ENCODE peak calls at places on chromosomes 5 and 9, in five cellular contexts. Z, B, F, R and D are unnamed samples. For H3K36me3, the result is how much of the 10 kb centered on the place peaks cover.

GRCh38 chr9:35105126-35105525 is 2.2 kb upstream of the STOML2 start:
- DNase-seq in Z (no peak), R (no peak), B (no peak), F (no peak), D (no peak)

GRCh38 chr5:59093329-59093728 is 510.5 kb downstream of the RAB3C start:
- DNase-seq in F (no peak), R (no peak), Z (no peak), B (no peak), D (no peak)

GRCh38 chr5:59673438-59674058 is 220.0 kb downstream of the PDE4D start:
- DNase-seq in R (peak), Z (no peak), F (no peak), B (no peak), D (no peak)

GRCh38 chr5:165805756-165806155 is 2300.3 kb downstream of the MAT2B start:
- DNase-seq in R (no peak), B (peak), F (no peak), Z (no peak), D (peak)

GRCh38 chr5:6574537-6574936 is 58.3 kb downstream of the NSUN2 start:
- DNase-seq in Z (no peak), B (no peak), R (no peak), F (no peak), D (no peak)

GRCh38 chr5:87361031-87361443 is 51.7 kb downstream of the CCNH start:
- DNase-seq in Z (no peak), F (no peak), B (no peak), R (no peak), D (no peak)

GRCh38 chr5:150138551-150139265 is 16.9 kb downstream of the PDGFRB start:
- DNase-seq in Z (peak), B (peak), F (peak), R (no peak), D (peak)

GRCh38 chr9:23659346-23660006 is 166.6 kb downstream of the ELAVL2 start:
- DNase-seq in R (no peak), F (no peak), B (no peak), Z (no peak), D (no peak)

GRCh38 chr9:93137362-93137761 is 3.3 kb upstream of the NINJ1 start:
- DNase-seq in B (no peak), F (peak), Z (no peak), R (no peak), D (no peak)

GRCh38 chr5:104299998-104300706 is 737.6 kb upstream of the NUDT12 start:
- DNase-seq in F (no peak), R (no peak), B (no peak), Z (no peak), D (no peak)

GRCh38 chr5:145859897-145860296 is 12.9 kb downstream of the GRXCR2 start:
- DNase-seq in R (no peak), B (no peak), Z (no peak), F (no peak), D (no peak)

GRCh38 chr5:73288803-73289720 is 116.1 kb downstream of the TMEM174 start:
- DNase-seq in Z (no peak), F (no peak), R (no peak), B (no peak), D (no peak)

GRCh38 chr9:138067594-138068367 is 190.2 kb downstream of the CACNA1B start:
- DNase-seq in Z (no peak), R (no peak), F (no peak), B (no peak), D (no peak)

GRCh38 chr9:78893758-78894157 is 596.8 kb downstream of the PSAT1 start:
- DNase-seq in Z (no peak), B (no peak), R (no peak), F (no peak), D (no peak)

GRCh38 chr9:131394464-131395026 is 659 bp downstream of the PRRC2B start:
- DNase-seq in Z (peak), B (peak), R (peak), F (peak), D (peak)

GRCh38 chr5:135159626-135160025 is 125.6 kb upstream of the PITX1 start:
- DNase-seq in R (no peak), B (no peak), Z (no peak), F (no peak), D (no peak)

GRCh38 chr5:109005611-109006010 is 257.9 kb downstream of the FER start:
- DNase-seq in B (no peak), F (no peak), Z (no peak), R (no peak), D (no peak)

GRCh38 chr5:115321309-115321708 is 24.9 kb upstream of the CCDC112 start:
- DNase-seq in B (no peak), Z (no peak), F (no peak), R (no peak), D (no peak)

GRCh38 chr9:17799383-17799782 is 220.5 kb downstream of the SH3GL2 start:
- DNase-seq in Z (no peak), R (no peak), B (no peak), F (no peak), D (no peak)

GRCh38 chr5:148963679-148964078 is 99.2 kb downstream of the SH3TC2 start:
- DNase-seq in F (no peak), R (no peak), Z (no peak), B (no peak), D (no peak)

GRCh38 chr9:129161534-129161837 is 16.6 kb downstream of the IER5L start:
- DNase-seq in Z (no peak), R (no peak), B (no peak), F (no peak), D (no peak)

GRCh38 chr9:27542519-27542918 is 12.9 kb upstream of the MOB3B start:
- DNase-seq in R (no peak), Z (no peak), F (no peak), B (no peak), D (no peak)

GRCh38 chr9:34190996-34191892 is 12.4 kb downstream of the UBAP1 start:
- DNase-seq in Z (no peak), F (no peak), R (no peak), B (no peak), D (no peak)

DNA sequence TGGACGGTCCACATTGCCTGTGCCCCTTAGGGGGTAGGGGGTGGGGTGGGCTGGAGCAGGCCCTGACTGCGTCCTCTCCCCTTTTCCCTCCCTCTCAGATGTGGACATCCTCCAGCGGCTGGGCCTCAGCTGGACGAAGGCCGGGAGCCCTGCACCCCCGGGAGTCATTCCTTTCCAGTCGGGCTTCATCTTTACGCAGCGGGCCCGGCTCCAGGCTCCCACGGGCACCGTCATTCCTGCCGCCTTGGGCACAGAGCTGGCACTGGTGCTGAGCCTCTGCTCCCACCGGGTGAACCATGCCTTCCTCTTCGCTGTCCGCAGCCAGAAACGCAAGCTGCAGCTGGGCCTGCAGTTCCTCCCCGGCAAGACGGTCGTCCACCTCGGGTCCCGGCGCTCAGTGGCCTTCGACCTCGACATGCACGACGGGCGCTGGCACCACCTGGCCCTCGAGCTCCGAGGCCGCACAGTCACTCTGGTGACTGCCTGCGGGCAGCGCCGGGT is 12.3 kb downstream of the COL27A1 start:
- DNase-seq in B (no peak), F (no peak), R (no peak), Z (no peak), D (no peak)
- H3K27ac ChIP-seq in B (no peak), F (no peak), R (no peak), Z (no peak), D (no peak)

DNA sequence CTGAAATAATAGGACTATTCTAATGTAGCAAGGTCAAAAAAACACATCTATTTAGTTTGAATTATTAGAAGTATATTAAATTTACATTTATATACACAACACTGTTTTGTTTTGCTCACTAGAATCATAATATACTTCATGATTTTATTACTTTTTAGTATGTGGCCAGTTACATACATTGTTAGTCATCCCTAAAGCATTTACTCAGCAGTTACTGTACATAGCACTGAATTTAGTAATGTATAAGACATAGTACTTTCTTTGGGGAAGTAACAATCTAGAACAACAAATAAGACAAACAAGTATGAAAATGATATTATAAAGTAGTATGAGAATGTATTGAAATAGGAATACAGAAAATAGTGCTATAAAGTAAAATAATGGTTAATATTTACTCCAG is 28.2 kb downstream of the ERCC8 start:
- DNase-seq in B (no peak), R (no peak), F (no peak), Z (no peak), D (no peak)
- H3K36me3 ChIP-seq in B (under half), R (under half), F (under half), Z (half or more), D (under half)

GRCh38 chr5:67293177-67293576 is 96.6 kb upstream of the CD180 start:
- DNase-seq in R (no peak), Z (no peak), F (no peak), B (no peak), D (no peak)

GRCh38 chr5:67291671-67292070 is 95.1 kb upstream of the CD180 start:
- DNase-seq in R (no peak), B (no peak), F (no peak), Z (no peak), D (no peak)

GRCh38 chr5:67291066-67291465 is 94.5 kb upstream of the CD180 start:
- DNase-seq in R (no peak), F (no peak), Z (no peak), B (no peak), D (no peak)

GRCh38 chr5:67290620-67291019 is 94.0 kb upstream of the CD180 start:
- DNase-seq in F (no peak), Z (no peak), B (no peak), R (no peak), D (no peak)

GRCh38 chr5:67292201-67292940 is 95.8 kb upstream of the CD180 start:
- DNase-seq in B (no peak), Z (no peak), F (no peak), R (no peak), D (no peak)
- H3K27ac ChIP-seq in B (no peak), Z (no peak), F (no peak), R (no peak), D (peak)

GRCh38 chr5:14467251-14467650 is 114.3 kb upstream of the OTULINL start:
- DNase-seq in Z (no peak), B (no peak), R (no peak), F (no peak), D (no peak)

GRCh38 chr5:14469485-14470377 is 111.9 kb upstream of the OTULINL start:
- DNase-seq in R (no peak), Z (no peak), F (no peak), B (no peak), D (no peak)

GRCh38 chr5:14465086-14465485 is 116.5 kb upstream of the OTULINL start:
- DNase-seq in F (no peak), B (no peak), R (no peak), Z (no peak), D (no peak)

GRCh38 chr5:14465776-14466175 is 115.8 kb upstream of the OTULINL start:
- DNase-seq in Z (no peak), B (no peak), F (no peak), R (no peak), D (no peak)

DNA sequence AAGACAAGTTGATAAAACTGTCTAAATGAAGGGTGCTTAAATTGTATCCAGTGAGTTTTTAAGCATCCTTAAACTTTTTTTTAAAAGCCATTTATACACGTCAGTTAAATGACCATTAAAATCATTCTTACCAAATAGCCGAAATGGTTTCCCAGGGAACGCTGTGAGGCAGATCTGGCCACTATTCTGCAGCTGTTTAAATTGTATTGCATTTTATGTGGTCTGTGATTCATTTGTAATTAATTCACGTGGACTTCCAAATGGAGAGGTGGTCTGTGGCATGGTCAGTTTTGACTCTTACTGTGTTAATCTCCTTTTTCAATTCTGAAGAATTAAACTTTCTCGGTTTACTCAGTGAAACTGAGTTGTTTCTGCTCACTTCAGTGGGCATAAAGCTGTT is 113.7 kb upstream of the OTULINL start:
- DNase-seq in B (no peak), Z (no peak), F (no peak), R (no peak), D (no peak)
- H3K36me3 ChIP-seq in B (under half), Z (half or more), F (under half), R (under half), D (under half)

GRCh38 chr9:89374176-89374575 is 55.9 kb downstream of the SECISBP2 start:
- DNase-seq in B (no peak), R (no peak), Z (no peak), F (no peak), D (no peak)
- H3K27ac ChIP-seq in B (no peak), R (no peak), Z (no peak), F (no peak), D (no peak)

GRCh38 chr9:95446984-95447383 is 69.8 kb downstream of the PTCH1 start:
- DNase-seq in R (no peak), Z (no peak), F (no peak), B (no peak), D (no peak)
- H3K36me3 ChIP-seq in R (under half), Z (half or more), F (under half), B (under half), D (under half)